ENCODE peak calls at places on chromosomes 6 and 20, in seven cellular contexts. W, D, O, B, P, A and K are unnamed samples.
A peak's percentile ranks its signal among the peaks of the same experiment; 100 is the strongest.

GRCh38 chr6:27138837-27139752 is 108.4 kb upstream of the PRSS16 start:
- DNase-seq in B (peak; percentile 84), W (no peak), A (peak; percentile 20), D (peak; percentile 60), P (no peak), O (peak; percentile 54), K (peak; percentile 64)

GRCh38 chr6:131476362-131476761 is 96.7 kb upstream of the ARG1 start:
- DNase-seq in D (no peak), O (no peak), A (no peak), P (no peak), B (no peak), W (no peak), K (no peak)

GRCh38 chr6:26349964-26350857 is 14.8 kb upstream of the BTN3A2 start:
- DNase-seq in W (no peak), D (no peak), P (no peak), A (no peak), O (no peak), B (no peak), K (peak; percentile 61)

GRCh38 chr6:79170915-79171314 is 63.6 kb downstream of the HMGN3 start:
- DNase-seq in O (no peak), A (no peak), W (no peak), P (no peak), D (peak; percentile 1), B (no peak), K (no peak)

GRCh38 chr20:10433623-10434466 is at the start of gene MKKS:
- DNase-seq in P (peak; percentile 87), D (peak; percentile 91), B (peak; percentile 95), A (peak; percentile 91), O (peak; percentile 95), W (peak; percentile 83), K (peak; percentile 88)

GRCh38 chr6:4398806-4399205 is 263.4 kb upstream of the ECI2 start:
- DNase-seq in W (no peak), P (no peak), O (no peak), B (no peak), A (no peak), D (peak; percentile 56), K (no peak)

GRCh38 chr6:121940728-121941127 is 458.7 kb upstream of the HSF2 start:
- DNase-seq in A (no peak), W (no peak), P (no peak), D (no peak), B (no peak), O (no peak), K (no peak)

GRCh38 chr20:62875419-62876355 is 14.1 kb upstream of the TCFL5 start:
- DNase-seq in W (peak; percentile 73), B (peak; percentile 91), P (peak; percentile 76), O (peak; percentile 84), D (peak; percentile 83), A (peak; percentile 60), K (peak; percentile 83)

GRCh38 chr20:57513199-57513598 is 11.7 kb downstream of the CTCFL start:
- DNase-seq in P (no peak), W (no peak), O (no peak), B (no peak), D (peak; percentile 49), A (no peak), K (no peak)

GRCh38 chr20:25249198-25249931 is 1.5 kb downstream of the PYGB start:
- DNase-seq in B (no peak), P (no peak), O (no peak), D (peak; percentile 15), A (peak; percentile 61), W (no peak), K (peak; percentile 12)

GRCh38 chr6:13009031-13009430 is 292.5 kb downstream of the PHACTR1 start:
- DNase-seq in W (no peak), P (no peak), D (no peak), A (no peak), O (no peak), B (no peak), K (no peak)

GRCh38 chr6:13005994-13006393 is 289.4 kb downstream of the PHACTR1 start:
- DNase-seq in A (no peak), D (no peak), B (no peak), O (no peak), W (no peak), P (no peak), K (no peak)

GRCh38 chr6:13004610-13005009 is 288.0 kb downstream of the PHACTR1 start:
- DNase-seq in O (no peak), A (no peak), B (no peak), D (no peak), W (no peak), P (no peak), K (no peak)

GRCh38 chr6:13007744-13008143 is 291.2 kb downstream of the PHACTR1 start:
- DNase-seq in W (no peak), D (no peak), A (no peak), B (no peak), P (no peak), O (no peak), K (no peak)

DNA sequence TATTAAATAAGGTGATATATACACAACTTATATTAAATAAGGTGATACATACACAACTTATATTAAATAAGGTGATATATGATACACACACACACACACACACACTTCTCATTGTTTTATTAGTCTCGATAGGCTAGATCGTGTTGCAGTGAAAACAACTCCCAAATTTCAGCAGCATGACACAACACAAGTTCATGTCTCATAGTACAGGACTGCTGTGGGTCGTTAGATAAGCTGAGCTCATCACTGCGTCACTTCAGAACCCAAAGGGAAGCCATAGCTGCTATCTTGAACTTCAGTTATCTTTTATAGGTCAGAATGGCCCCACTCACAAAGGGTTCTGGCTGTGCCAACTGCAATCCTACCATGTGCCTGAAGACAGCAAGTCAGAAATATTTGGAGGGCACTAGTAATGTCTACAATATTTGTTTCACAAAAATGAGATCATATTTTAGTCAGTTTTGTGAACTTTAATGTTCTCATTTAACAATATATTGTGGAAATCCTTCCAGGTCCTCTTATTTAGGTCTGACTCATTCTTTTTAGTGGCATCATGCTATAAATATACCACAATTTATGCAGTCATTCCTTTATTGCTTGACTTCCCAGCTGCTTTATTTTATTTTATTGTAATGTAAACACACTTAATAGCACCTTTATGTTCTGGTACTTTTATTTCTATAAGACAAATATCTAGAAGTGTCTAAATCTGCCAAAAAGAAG is 290.2 kb downstream of the PHACTR1 start:
- DNase-seq in D (no peak), W (no peak), B (no peak), O (no peak), P (no peak), A (no peak), K (no peak)
- TF ChIP-seq POLR2A in D (no peak), W (no peak), B (no peak), O (no peak), P (no peak), A (no peak), K (no peak)

GRCh38 chr6:159981591-159982245 is 12.8 kb downstream of the IGF2R start:
- DNase-seq in W (no peak), O (peak; percentile 50), A (peak; percentile 46), B (no peak), P (no peak), D (peak; percentile 91), K (peak; percentile 49)
- TF ChIP-seq POLR2A in W (no peak), O (no peak), A (no peak), B (no peak), P (no peak), D (no peak), K (no peak)

GRCh38 chr20:45742596-45742995 is 20.4 kb downstream of the SPINT4 start:
- DNase-seq in O (no peak), A (no peak), D (no peak), W (no peak), P (no peak), B (no peak), K (no peak)
- TF ChIP-seq POLR2A in O (no peak), A (no peak), D (no peak), W (no peak), P (no peak), B (no peak), K (no peak)

GRCh38 chr20:22411568-22412450 is 172.6 kb downstream of the FOXA2 start:
- DNase-seq in D (no peak), O (peak; percentile 39), P (no peak), B (peak; percentile 99), A (peak; percentile 7), W (no peak), K (peak; percentile 78)
- TF ChIP-seq POLR2A in D (no peak), O (no peak), P (no peak), B (no peak), A (no peak), W (no peak), K (no peak)

GRCh38 chr6:45911691-45912090 is 104.0 kb downstream of the CLIC5 start:
- DNase-seq in A (no peak), O (no peak), B (no peak), P (no peak), W (no peak), D (no peak), K (no peak)
- TF ChIP-seq POLR2A in A (no peak), O (no peak), B (no peak), P (no peak), W (no peak), D (no peak), K (no peak)

GRCh38 chr6:10694302-10695085 is at the start of the genes C6orf52 and PAK1IP1:
- DNase-seq in A (peak; percentile 94), B (peak; percentile 91), W (peak; percentile 92), O (peak; percentile 96), P (peak; percentile 89), D (peak; percentile 91), K (peak; percentile 97)
- TF ChIP-seq POLR2A in A (no peak), B (peak; percentile 89), W (peak; percentile 8), O (peak; percentile 84), P (peak; percentile 93), D (peak; percentile 90), K (peak; percentile 27)

GRCh38 chr20:846894-847278 is 13.4 kb downstream of the FAM110A start:
- DNase-seq in W (no peak), P (no peak), A (no peak), B (no peak), D (no peak), O (no peak), K (no peak)
- TF ChIP-seq POLR2A in W (no peak), P (no peak), A (no peak), B (no peak), D (no peak), O (no peak), K (no peak)

GRCh38 chr6:125981566-125982185 is 4.7 kb upstream of the TRMT11 start:
- DNase-seq in D (peak; percentile 64), W (no peak), A (no peak), P (no peak), O (no peak), B (no peak), K (no peak)

GRCh38 chr6:125984311-125984710 is 2.0 kb upstream of the TRMT11 start:
- DNase-seq in O (no peak), P (no peak), D (peak; percentile 83), B (peak; percentile 3), W (no peak), A (no peak), K (no peak)

GRCh38 chr6:125974214-125974866 is 12.0 kb upstream of the TRMT11 start:
- DNase-seq in O (no peak), P (no peak), B (peak; percentile 52), A (no peak), W (no peak), D (peak; percentile 68), K (no peak)

GRCh38 chr6:125983246-125983945 is 2.9 kb upstream of the TRMT11 start:
- DNase-seq in P (no peak), W (no peak), O (no peak), A (no peak), B (peak; percentile 10), D (peak; percentile 91), K (no peak)

GRCh38 chr6:125979101-125979500 is 7.2 kb upstream of the TRMT11 start:
- DNase-seq in B (no peak), W (no peak), P (no peak), A (no peak), O (no peak), D (no peak), K (no peak)
- TF ChIP-seq POLR2A in B (no peak), W (no peak), P (no peak), A (no peak), O (no peak), D (no peak), K (no peak)